ENCODE peak calls at places on chromosomes 4 and X, in ten cellular contexts. V is heart right ventricle; W is activated naive CD4-positive, alpha-beta T cell treated with anti-CD3 and anti-CD28 coated beads, Interleukin-2, amount 50 U/mL, for 72 hours; I is natural killer cell; J is CD4-positive, CD25-positive, alpha-beta regulatory T cell; M is heart left ventricle; U is body of pancreas; X is stimulated activated naive B cell treated with anti-CD40 and anti-IgM and Interleukin-4, amounts not matched to agents 10 μg/mL and 1 μg/mL and 100 μg/mL, for 72 hours; C is activated naive CD8-positive, alpha-beta T cell treated with anti-CD3 and anti-CD28 coated beads, Interleukin-2, amount 50 U/mL, for 24 hours; B is left lobe of liver. P is an unnamed sample.
A peak's percentile ranks its signal among the peaks of the same experiment; 100 is the strongest.

GRCh38 chr4:105765690-105766407 is 57.3 kb downstream of the GSTCD start:
- ATAC-seq in M (peak; percentile 69), I (no peak), W (peak; percentile 78), J (no peak), X (no peak), U (no peak), C (no peak), V (peak; percentile 65), B (no peak), P (no peak)

GRCh38 chrX:110450050-110450449 is 91.4 kb downstream of the RTL9 start:
- ATAC-seq in U (peak; percentile 85), X (peak; percentile 91), V (peak; percentile 83), I (no peak), M (peak; percentile 86), B (peak; percentile 90), C (peak; percentile 76), W (peak; percentile 47), J (peak; percentile 46), P (peak; percentile 87)

GRCh38 chr4:181061787-181062186 is 1181.4 kb upstream of the TENM3 start:
- ATAC-seq in C (no peak), X (no peak), I (no peak), M (no peak), U (no peak), B (no peak), W (no peak), J (no peak), V (no peak), P (no peak)

GRCh38 chr4:131551306-131551705 is 1597.8 kb upstream of the PCDH10 start:
- ATAC-seq in C (no peak), V (no peak), I (no peak), X (no peak), J (no peak), U (no peak), B (no peak), W (no peak), M (no peak), P (no peak)

GRCh38 chr4:80619070-80619674 is 283.6 kb downstream of the CFAP299 start:
- ATAC-seq in W (no peak), B (peak; percentile 66), U (no peak), V (no peak), J (no peak), X (no peak), M (no peak), C (no peak), I (no peak), P (no peak)

GRCh38 chrX:130118396-130118795 is 8.1 kb upstream of the ELF4 start:
- ATAC-seq in B (no peak), U (no peak), V (peak; percentile 22), I (no peak), J (no peak), X (no peak), M (no peak), C (no peak), W (no peak), P (no peak)

GRCh38 chr4:27790911-27791310 is 930.3 kb downstream of the STIM2 start:
- ATAC-seq in M (no peak), U (no peak), X (no peak), V (no peak), W (no peak), B (no peak), I (no peak), C (no peak), J (no peak), P (no peak)

GRCh38 chr4:17646693-17647092 is 32.3 kb downstream of the MED28 start:
- ATAC-seq in B (no peak), M (no peak), X (no peak), W (no peak), I (no peak), C (no peak), V (no peak), J (no peak), U (no peak), P (no peak)

P was measured in gastroesophageal sphincter.